ENCODE peak calls at places on chromosomes 2 and 18, in five cellular contexts. One of them, this sample, is unnamed.

GRCh38 chr2:68908392-68908970 is 37.3 kb upstream of the BMP10 start:
- DNase-seq in A549: peak
- DNase-seq in foreskin keratinocyte: peak
- DNase-seq in cardiac fibroblast: peak
- DNase-seq in HFFc6: peak
- DNase-seq in this sample: peak

GRCh38 chr2:119827866-119828507 is 68.3 kb downstream of the PTPN4 start:
- DNase-seq in A549: no peak
- DNase-seq in foreskin keratinocyte: no peak
- DNase-seq in cardiac fibroblast: peak
- DNase-seq in HFFc6: peak
- DNase-seq in this sample: peak

GRCh38 chr18:63152096-63152495 is 167.5 kb downstream of the BCL2 start:
- DNase-seq in A549: no peak
- DNase-seq in foreskin keratinocyte: no peak
- DNase-seq in cardiac fibroblast: no peak
- DNase-seq in HFFc6: no peak
- DNase-seq in this sample: no peak

GRCh38 chr18:79884296-79884962 is 67.0 kb downstream of the SLC66A2 start:
- DNase-seq in A549: no peak
- DNase-seq in foreskin keratinocyte: no peak
- DNase-seq in cardiac fibroblast: no peak
- DNase-seq in HFFc6: no peak
- DNase-seq in this sample: no peak

GRCh38 chr2:231621051-231621879 is 28.6 kb downstream of the TEX44 start:
- DNase-seq in A549: no peak
- DNase-seq in foreskin keratinocyte: no peak
- DNase-seq in cardiac fibroblast: no peak
- DNase-seq in HFFc6: no peak
- DNase-seq in this sample: no peak

GRCh38 chr2:109242654-109243331 is 113.8 kb downstream of the SH3RF3 start:
- DNase-seq in A549: no peak
- DNase-seq in foreskin keratinocyte: peak
- DNase-seq in cardiac fibroblast: peak
- DNase-seq in HFFc6: peak
- DNase-seq in this sample: peak

GRCh38 chr2:55157474-55157884 is 74.6 kb downstream of the CLHC1 start:
- DNase-seq in A549: no peak
- DNase-seq in foreskin keratinocyte: no peak
- DNase-seq in cardiac fibroblast: peak
- DNase-seq in HFFc6: peak
- DNase-seq in this sample: no peak

GRCh38 chr2:18849841-18850578 is 260.6 kb upstream of the NT5C1B start:
- DNase-seq in A549: no peak
- DNase-seq in foreskin keratinocyte: no peak
- DNase-seq in cardiac fibroblast: no peak
- DNase-seq in HFFc6: no peak
- DNase-seq in this sample: no peak

GRCh38 chr2:240437861-240438809 is 2.7 kb downstream of the GPC1 start:
- DNase-seq in A549: peak
- DNase-seq in foreskin keratinocyte: no peak
- DNase-seq in cardiac fibroblast: peak
- DNase-seq in HFFc6: peak
- DNase-seq in this sample: no peak

GRCh38 chr2:103959174-103960125 is 894.5 kb upstream of the POU3F3 start:
- DNase-seq in A549: peak
- DNase-seq in foreskin keratinocyte: peak
- DNase-seq in cardiac fibroblast: peak
- DNase-seq in HFFc6: no peak
- DNase-seq in this sample: no peak

GRCh38 chr2:10079192-10079930 is 850 bp downstream of the CYS1 start:
- DNase-seq in A549: peak
- DNase-seq in foreskin keratinocyte: peak
- DNase-seq in cardiac fibroblast: peak
- DNase-seq in HFFc6: peak
- DNase-seq in this sample: no peak

GRCh38 chr2:230054079-230054478 is 14.6 kb downstream of the SLC16A14 start:
- DNase-seq in A549: peak
- DNase-seq in foreskin keratinocyte: peak
- DNase-seq in cardiac fibroblast: peak
- DNase-seq in HFFc6: peak
- DNase-seq in this sample: no peak

GRCh38 chr2:6683481-6683880 is 182.2 kb downstream of the CMPK2 start:
- DNase-seq in A549: no peak
- DNase-seq in foreskin keratinocyte: no peak
- DNase-seq in cardiac fibroblast: no peak
- DNase-seq in HFFc6: no peak
- DNase-seq in this sample: no peak

GRCh38 chr2:76958749-76959148 is 563.4 kb downstream of the LRRTM4 start:
- DNase-seq in A549: no peak
- DNase-seq in foreskin keratinocyte: peak
- DNase-seq in cardiac fibroblast: peak
- DNase-seq in HFFc6: no peak
- DNase-seq in this sample: no peak

GRCh38 chr2:17182399-17182798 is 335.8 kb downstream of the RAD51AP2 start:
- DNase-seq in A549: no peak
- DNase-seq in foreskin keratinocyte: no peak
- DNase-seq in cardiac fibroblast: no peak
- DNase-seq in HFFc6: no peak
- DNase-seq in this sample: no peak

GRCh38 chr2:29245742-29246387 is 130.7 kb downstream of the CLIP4 start:
- DNase-seq in A549: no peak
- DNase-seq in foreskin keratinocyte: no peak
- DNase-seq in cardiac fibroblast: no peak
- DNase-seq in HFFc6: no peak
- DNase-seq in this sample: no peak

GRCh38 chr2:105373344-105373781 is 25.5 kb downstream of the FHL2 start:
- DNase-seq in A549: no peak
- DNase-seq in foreskin keratinocyte: no peak
- DNase-seq in cardiac fibroblast: peak
- DNase-seq in HFFc6: no peak
- DNase-seq in this sample: no peak

GRCh38 chr2:8546319-8547283 is 135.3 kb upstream of the ID2 start:
- DNase-seq in A549: no peak
- DNase-seq in foreskin keratinocyte: no peak
- DNase-seq in cardiac fibroblast: no peak
- DNase-seq in HFFc6: no peak
- DNase-seq in this sample: no peak

GRCh38 chr2:226631671-226632070 is 167.9 kb downstream of the IRS1 start:
- DNase-seq in A549: no peak
- DNase-seq in foreskin keratinocyte: no peak
- DNase-seq in cardiac fibroblast: no peak
- DNase-seq in HFFc6: no peak
- DNase-seq in this sample: no peak

DNA sequence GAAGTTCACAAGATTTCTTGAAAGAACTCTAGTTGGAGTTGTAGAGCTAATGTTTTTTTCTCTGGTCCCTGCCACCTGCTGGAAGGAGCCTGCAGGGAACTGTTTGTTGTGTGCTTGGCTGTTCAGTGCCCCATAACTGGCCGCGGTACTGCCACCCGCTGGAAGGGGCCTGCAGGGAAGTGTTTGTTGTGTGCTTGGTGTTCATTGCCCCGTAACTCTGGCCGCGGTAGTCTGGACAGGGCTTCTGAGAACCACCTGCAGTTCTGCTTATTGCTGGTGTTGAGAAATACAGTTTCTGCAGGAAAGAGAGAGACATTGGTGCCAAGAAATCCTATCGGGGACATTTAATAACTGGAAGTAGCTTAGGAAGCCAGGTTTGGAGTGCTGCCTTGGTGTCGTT is 58.1 kb downstream of the AGAP1 start:
- DNase-seq in A549: peak
- DNase-seq in foreskin keratinocyte: peak
- DNase-seq in cardiac fibroblast: peak
- DNase-seq in HFFc6: peak
- DNase-seq in this sample: peak
- TF ChIP-seq CTCF in A549: peak
- TF ChIP-seq CTCF in foreskin keratinocyte: peak
- TF ChIP-seq CTCF in cardiac fibroblast: peak
- TF ChIP-seq CTCF in HFFc6: peak
- TF ChIP-seq CTCF in this sample: peak

DNA sequence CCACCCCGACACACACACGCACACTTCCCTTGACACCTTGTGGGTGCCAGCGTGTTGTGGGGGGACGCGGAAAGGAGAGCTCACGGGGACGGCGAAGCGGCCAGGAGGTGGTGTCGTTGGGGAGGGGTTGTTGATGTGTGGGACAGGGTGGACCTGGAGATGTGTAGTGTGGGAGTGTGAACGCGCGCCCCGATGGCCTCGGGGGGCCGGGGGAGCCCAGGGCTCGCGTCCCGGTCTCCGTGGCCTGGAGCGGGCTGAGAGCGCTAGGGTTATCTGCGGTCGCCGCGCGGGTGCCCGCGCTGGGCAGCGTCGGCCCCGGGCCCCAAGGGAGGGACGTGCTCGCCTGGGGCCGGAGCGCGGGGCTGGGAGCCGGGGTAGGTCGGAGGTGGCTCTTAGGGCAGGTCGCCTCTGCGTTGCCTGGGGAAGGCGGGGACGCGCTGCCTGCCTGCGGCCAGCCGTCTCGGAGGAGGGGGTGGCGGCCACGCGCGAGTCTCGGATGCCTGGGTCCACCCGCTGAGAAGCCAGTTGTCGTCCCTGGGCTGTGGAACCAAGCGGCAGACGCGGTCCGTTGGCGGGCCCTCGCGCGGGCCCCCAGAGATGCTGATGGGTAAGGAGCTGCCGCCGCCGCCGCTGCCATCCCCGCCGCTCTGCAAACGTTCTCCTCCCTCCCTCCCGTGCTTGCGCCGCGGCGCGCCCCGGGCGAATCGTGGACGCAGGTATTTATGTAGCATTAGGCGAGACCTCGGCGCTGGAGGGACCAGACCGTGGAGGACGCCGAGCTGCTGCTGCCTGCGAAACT is 1.6 kb downstream of the KLHL29 start:
- DNase-seq in A549: peak
- DNase-seq in foreskin keratinocyte: no peak
- DNase-seq in cardiac fibroblast: peak
- DNase-seq in HFFc6: no peak
- DNase-seq in this sample: no peak
- TF ChIP-seq CTCF in A549: no peak
- TF ChIP-seq CTCF in foreskin keratinocyte: no peak
- TF ChIP-seq CTCF in cardiac fibroblast: peak
- TF ChIP-seq CTCF in HFFc6: no peak
- TF ChIP-seq CTCF in this sample: no peak

DNA sequence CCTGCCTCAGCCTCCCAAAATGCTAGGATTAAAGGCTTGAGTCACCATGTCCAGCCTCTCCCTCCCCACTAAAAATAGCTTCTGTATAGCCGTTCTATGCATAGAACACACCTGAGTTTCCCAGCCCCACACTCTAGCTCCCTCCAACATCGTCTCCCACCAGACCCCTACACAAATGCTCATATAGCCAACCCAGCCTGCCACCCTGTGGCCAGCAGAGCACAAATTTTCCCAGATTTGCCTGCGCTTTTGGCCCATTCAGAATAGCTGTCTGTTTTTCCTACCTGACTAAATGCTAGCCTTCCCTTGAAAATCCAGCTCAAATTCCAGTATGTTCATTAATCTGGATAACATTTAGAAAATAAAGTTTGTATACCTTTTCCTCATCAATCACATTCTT is 22.8 kb downstream of the TRABD2A start:
- DNase-seq in A549: no peak
- DNase-seq in foreskin keratinocyte: no peak
- DNase-seq in cardiac fibroblast: no peak
- DNase-seq in HFFc6: no peak
- DNase-seq in this sample: no peak
- TF ChIP-seq CTCF in A549: no peak
- TF ChIP-seq CTCF in foreskin keratinocyte: peak
- TF ChIP-seq CTCF in cardiac fibroblast: no peak
- TF ChIP-seq CTCF in HFFc6: peak
- TF ChIP-seq CTCF in this sample: peak

DNA sequence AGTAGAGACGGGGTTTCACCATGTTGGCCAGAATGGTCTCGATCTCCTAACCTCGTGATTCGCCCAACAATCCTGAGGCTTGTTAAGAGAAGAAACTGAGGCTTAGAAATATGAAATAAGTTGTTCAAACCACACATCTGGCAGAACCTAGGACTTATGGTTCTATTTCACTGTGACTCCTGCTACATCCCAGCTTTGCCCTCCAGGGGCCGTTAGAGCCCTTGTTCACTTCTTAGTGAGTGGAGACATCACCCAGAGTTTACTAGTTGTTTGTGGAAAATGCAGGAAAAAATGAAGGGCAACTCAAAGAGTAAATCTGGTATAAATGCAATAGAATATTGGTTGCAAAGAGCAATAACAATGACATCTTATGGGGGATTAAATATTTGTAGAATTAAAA is 43.9 kb downstream of the MARCHF4 start:
- DNase-seq in A549: peak
- DNase-seq in foreskin keratinocyte: no peak
- DNase-seq in cardiac fibroblast: peak
- DNase-seq in HFFc6: no peak
- DNase-seq in this sample: no peak
- TF ChIP-seq CTCF in A549: no peak
- TF ChIP-seq CTCF in foreskin keratinocyte: peak
- TF ChIP-seq CTCF in cardiac fibroblast: peak
- TF ChIP-seq CTCF in HFFc6: peak
- TF ChIP-seq CTCF in this sample: peak

GRCh38 chr18:58051765-58052460 is 7.9 kb downstream of the NEDD4L start:
- DNase-seq in A549: no peak
- DNase-seq in foreskin keratinocyte: peak
- DNase-seq in cardiac fibroblast: peak
- DNase-seq in HFFc6: peak
- DNase-seq in this sample: no peak
- TF ChIP-seq CTCF in A549: peak
- TF ChIP-seq CTCF in foreskin keratinocyte: peak
- TF ChIP-seq CTCF in cardiac fibroblast: peak
- TF ChIP-seq CTCF in HFFc6: peak
- TF ChIP-seq CTCF in this sample: no peak

GRCh38 chr2:168116448-168116847 is 130.9 kb downstream of the STK39 start:
- DNase-seq in A549: no peak
- DNase-seq in foreskin keratinocyte: no peak
- DNase-seq in cardiac fibroblast: no peak
- DNase-seq in HFFc6: no peak
- DNase-seq in this sample: no peak
- TF ChIP-seq CTCF in A549: no peak
- TF ChIP-seq CTCF in foreskin keratinocyte: peak
- TF ChIP-seq CTCF in cardiac fibroblast: no peak
- TF ChIP-seq CTCF in HFFc6: peak
- TF ChIP-seq CTCF in this sample: no peak

GRCh38 chr2:70336552-70336951 is 34.7 kb upstream of the FAM136A start:
- DNase-seq in A549: no peak
- DNase-seq in foreskin keratinocyte: no peak
- DNase-seq in cardiac fibroblast: no peak
- DNase-seq in HFFc6: no peak
- DNase-seq in this sample: no peak
- TF ChIP-seq CTCF in A549: no peak
- TF ChIP-seq CTCF in foreskin keratinocyte: peak
- TF ChIP-seq CTCF in cardiac fibroblast: no peak
- TF ChIP-seq CTCF in HFFc6: peak
- TF ChIP-seq CTCF in this sample: no peak

This sample was measured in HFF-Myc.